ENCODE peak calls at places on chromosomes 12 and 14, in four cellular contexts. R is GM20000; Y is IMR-90; A is CD8-positive, alpha-beta T cell. Z is an unnamed sample.

GRCh38 chr12:8057839-8058238 is 8.3 kb downstream of the C3AR1 start:
- DNase-seq in A (no peak), Y (peak), R (no peak), Z (peak)

GRCh38 chr12:47838286-47838931 is 18.7 kb upstream of the HDAC7 start:
- DNase-seq in A (no peak), R (peak), Y (peak), Z (no peak)

GRCh38 chr12:6438345-6438744 is 6.4 kb upstream of the CD27 start:
- DNase-seq in Y (no peak), A (no peak), R (no peak), Z (no peak)

GRCh38 chr14:22850944-22851790 is 14.8 kb downstream of the MMP14 start:
- DNase-seq in A (no peak), R (peak), Y (peak), Z (peak)

GRCh38 chr12:88472775-88473174 is 107.5 kb downstream of the KITLG start:
- DNase-seq in Y (peak), R (no peak), A (no peak), Z (peak)

GRCh38 chr12:26192142-26192541 is 3.2 kb upstream of the SSPN start:
- DNase-seq in R (no peak), A (no peak), Y (no peak), Z (no peak)

GRCh38 chr12:26340649-26341048 is 145.3 kb downstream of the SSPN start:
- DNase-seq in R (no peak), A (no peak), Y (no peak), Z (no peak)

GRCh38 chr12:93507151-93507550 is 39.8 kb downstream of the MRPL42 start:
- DNase-seq in R (no peak), Y (no peak), A (no peak), Z (no peak)

GRCh38 chr12:52264435-52264825 is 10.0 kb upstream of the KRT86 start:
- DNase-seq in Y (no peak), A (no peak), R (no peak), Z (no peak)

GRCh38 chr12:81211306-81211705 is 133.4 kb downstream of the ACSS3 start:
- DNase-seq in R (no peak), A (no peak), Y (no peak), Z (no peak)

GRCh38 chr14:80215756-80216581 is 4.7 kb upstream of the DIO2 start:
- DNase-seq in R (no peak), A (no peak), Y (peak), Z (peak)

GRCh38 chr12:122985590-122986257 is 5.2 kb downstream of the ARL6IP4 start:
- DNase-seq in Y (no peak), A (no peak), R (peak), Z (no peak)

GRCh38 chr12:52634266-52635056 is 16.1 kb upstream of the KRT73 start:
- DNase-seq in Y (no peak), A (no peak), R (no peak), Z (no peak)

GRCh38 chr12:84561362-84561761 is 351.2 kb downstream of the SLC6A15 start:
- DNase-seq in A (no peak), Y (no peak), R (no peak), Z (no peak)

GRCh38 chr14:95901014-95901413 is 24.4 kb downstream of the TUNAR start:
- DNase-seq in Y (peak), R (no peak), A (no peak), Z (no peak)

GRCh38 chr14:33959692-33960151 is 8.8 kb upstream of the EGLN3 start:
- DNase-seq in A (no peak), R (no peak), Y (no peak), Z (no peak)

GRCh38 chr12:108511633-108512540 is 3.2 kb upstream of the FICD start:
- DNase-seq in Y (peak), R (peak), A (peak), Z (peak)

GRCh38 chr12:64733857-64734256 is 25.3 kb downstream of the GNS start:
- DNase-seq in Y (no peak), A (no peak), R (no peak), Z (peak)

GRCh38 chr12:5768171-5768879 is 176.7 kb downstream of the ANO2 start:
- DNase-seq in A (no peak), Y (no peak), R (no peak), Z (no peak)

GRCh38 chr14:70318635-70319013 is 40.9 kb downstream of the COX16 start:
- DNase-seq in Y (no peak), A (no peak), R (no peak), Z (no peak)
- TF ChIP-seq CTCF in Y (no peak), A (no peak), R (no peak), Z (no peak)

GRCh38 chr14:90816686-90817436 is 631 bp upstream of the TTC7B start:
- DNase-seq in R (no peak), A (no peak), Y (no peak), Z (no peak)

GRCh38 chr14:90814806-90815566 is 1.2 kb downstream of the TTC7B start:
- DNase-seq in R (no peak), A (no peak), Y (no peak), Z (no peak)

GRCh38 chr14:90815567-90815816 is 738 bp downstream of the TTC7B start:
- DNase-seq in R (no peak), A (no peak), Y (no peak), Z (no peak)

GRCh38 chr14:90818715-90819114 is 2.5 kb upstream of the TTC7B start:
- DNase-seq in R (no peak), A (no peak), Y (no peak), Z (no peak)

GRCh38 chr14:90815817-90816662 is at the start of gene TTC7B:
- DNase-seq in R (peak), A (no peak), Y (peak), Z (no peak)
- TF ChIP-seq CTCF in R (peak), A (no peak), Y (peak), Z (peak)

DNA sequence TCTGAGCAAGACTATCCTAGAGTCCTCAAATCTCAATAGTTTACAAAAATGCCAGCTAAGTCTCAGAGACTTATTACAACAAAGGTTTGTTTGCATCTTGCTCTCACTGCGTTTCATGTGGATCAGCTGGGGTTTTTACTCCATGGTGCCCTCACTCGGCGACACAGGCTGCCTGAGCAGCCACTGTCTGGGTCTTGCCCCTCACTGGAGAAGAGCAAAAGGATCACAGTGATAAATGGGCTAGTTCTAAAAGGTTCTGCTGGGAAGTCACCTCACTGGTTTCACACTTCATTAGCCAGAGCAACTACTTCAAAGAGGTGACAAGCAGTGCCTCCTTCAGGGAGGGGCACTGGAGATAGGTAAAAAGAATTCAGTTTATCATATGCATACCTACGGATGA is 392.0 kb downstream of the RPL10L start:
- DNase-seq in A (no peak), R (no peak), Y (no peak), Z (no peak)
- TF ChIP-seq CTCF in A (no peak), R (no peak), Y (no peak), Z (no peak)

GRCh38 chr14:92093320-92093719 is 13.1 kb downstream of the ATXN3 start:
- DNase-seq in A (no peak), Y (no peak), R (no peak), Z (no peak)
- TF ChIP-seq CTCF in A (no peak), Y (peak), R (peak), Z (no peak)

DNA sequence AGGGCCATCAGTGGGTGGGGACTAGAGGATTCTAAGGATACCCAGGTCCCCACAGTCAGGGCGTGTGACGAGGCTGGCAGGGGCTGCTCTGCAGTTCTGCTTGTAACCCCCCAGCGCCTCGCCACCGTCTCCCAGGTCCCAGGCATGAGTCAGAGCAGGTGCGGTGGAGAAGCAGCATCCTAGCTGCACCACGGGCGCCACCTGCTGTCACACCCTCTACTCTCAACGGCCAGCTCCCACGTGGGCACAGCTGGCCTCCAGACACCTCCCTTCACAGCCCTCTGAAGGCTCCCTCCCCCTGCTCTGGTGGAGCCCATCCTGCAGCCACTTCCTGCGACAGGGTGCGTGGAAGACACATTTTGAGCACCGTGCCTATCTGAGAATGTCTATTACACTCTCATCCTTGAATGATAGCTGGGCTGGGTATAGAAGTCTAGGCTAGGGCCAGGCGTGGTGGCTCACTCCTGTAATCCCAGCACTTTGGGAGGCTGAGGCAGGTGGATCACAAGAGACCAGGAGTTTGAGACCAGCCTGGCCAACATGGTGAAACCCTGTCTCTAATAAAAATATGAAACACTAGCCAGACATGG is 6.9 kb upstream of the NUDT14 start:
- DNase-seq in A (no peak), R (no peak), Y (no peak), Z (no peak)
- TF ChIP-seq CTCF in A (no peak), R (no peak), Y (no peak), Z (peak)

GRCh38 chr14:104738375-104739019 is 14.4 kb upstream of the SIVA1 start:
- DNase-seq in Y (no peak), R (no peak), A (no peak), Z (no peak)
- TF ChIP-seq CTCF in Y (no peak), R (no peak), A (no peak), Z (no peak)

DNA sequence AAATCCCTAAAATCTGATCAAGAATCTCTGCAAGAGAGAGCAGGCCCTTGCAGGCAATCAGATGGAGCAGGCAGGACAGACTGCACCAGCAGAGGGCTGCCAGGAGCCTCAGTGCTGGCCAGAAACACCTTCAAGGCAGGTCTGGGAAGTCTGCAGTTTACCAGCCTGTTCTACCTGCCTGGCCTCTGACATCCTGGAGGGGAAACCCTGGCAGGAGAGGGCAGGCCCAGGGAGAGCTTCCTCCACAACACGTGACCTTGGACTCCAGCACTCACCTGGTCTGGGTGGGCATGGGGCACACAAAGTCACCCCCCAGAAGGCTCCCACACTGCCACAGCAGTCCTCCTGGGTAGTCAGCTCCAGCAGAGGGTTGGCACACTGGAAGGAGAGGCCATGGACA is 56.0 kb downstream of the ISCA2 start:
- DNase-seq in R (no peak), A (no peak), Y (no peak), Z (peak)
- TF ChIP-seq CTCF in R (no peak), A (no peak), Y (peak), Z (peak)

DNA sequence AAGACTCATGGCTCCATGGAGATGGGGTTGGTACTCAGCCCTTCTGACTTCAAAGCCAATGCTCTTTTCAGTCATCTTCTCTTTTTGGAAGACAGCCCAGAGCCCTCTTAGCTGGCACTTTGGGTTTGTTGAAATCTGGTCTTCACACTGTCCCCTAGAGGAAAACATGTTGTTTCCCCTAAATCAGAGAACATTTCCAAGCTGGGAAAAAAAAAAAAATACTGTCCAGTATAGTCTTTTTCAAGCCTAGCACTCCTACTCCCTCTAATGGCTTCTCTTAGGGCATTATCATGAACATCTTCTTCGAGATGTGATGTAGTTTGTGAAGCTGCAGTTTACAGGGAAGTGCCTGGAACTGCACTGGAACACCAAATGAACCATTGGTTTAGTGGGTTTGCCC is 3.0 kb upstream of the ZC3H14 start:
- DNase-seq in R (no peak), A (no peak), Y (peak), Z (peak)
- TF ChIP-seq CTCF in R (no peak), A (no peak), Y (peak), Z (peak)